ENCODE peak calls at places on chromosomes 5 and 9, in six cellular contexts. U is kidney epithelial cell, V is astrocyte of the cerebellum, R is NCI-H82, N is GM13977, B is NCI-H1105. H is an unnamed sample.

GRCh38 chr9:18478517-18479361 is 4.8 kb downstream of the ADAMTSL1 start:
- DNase-seq in R (no peak), N (no peak), B (no peak), U (no peak), V (no peak), H (no peak)

GRCh38 chr5:124738751-124739559 is 7.5 kb downstream of the ZNF608 start:
- DNase-seq in N (no peak), V (no peak), B (no peak), U (no peak), R (peak), H (no peak)

GRCh38 chr5:74186351-74187315 is 453.9 kb downstream of the ENC1 start:
- DNase-seq in V (peak), R (no peak), N (no peak), B (no peak), U (no peak), H (no peak)

GRCh38 chr9:121640076-121640475 is 11.4 kb upstream of the DAB2IP start:
- DNase-seq in N (peak), R (peak), U (no peak), V (no peak), B (no peak), H (no peak)

GRCh38 chr9:89779816-89780215 is 175.0 kb downstream of the GADD45G start:
- DNase-seq in R (no peak), U (no peak), B (no peak), V (no peak), N (no peak), H (no peak)

GRCh38 chr5:64292611-64293215 is 127.1 kb downstream of the RNF180 start:
- DNase-seq in U (peak), B (no peak), R (no peak), N (no peak), V (peak), H (no peak)

GRCh38 chr5:168663276-168664004 is 84.3 kb upstream of the PANK3 start:
- DNase-seq in N (no peak), R (no peak), V (no peak), B (no peak), U (no peak), H (no peak)

GRCh38 chr9:34576593-34576935 is 13.0 kb downstream of the CNTFR start:
- DNase-seq in U (no peak), R (peak), B (no peak), V (no peak), N (no peak), H (no peak)

GRCh38 chr9:13432914-13433313 is 153.4 kb upstream of the MPDZ start:
- DNase-seq in B (no peak), N (no peak), V (no peak), U (no peak), R (no peak), H (no peak)

GRCh38 chr5:73170522-73170921 is 2.5 kb upstream of the TMEM174 start:
- DNase-seq in B (no peak), V (no peak), R (peak), U (no peak), N (no peak), H (no peak)

GRCh38 chr9:134704499-134704898 is 62.9 kb downstream of the COL5A1 start:
- DNase-seq in R (no peak), N (no peak), V (peak), U (no peak), B (no peak), H (no peak)

GRCh38 chr5:39379683-39380082 is 15.4 kb upstream of the C9 start:
- DNase-seq in U (no peak), V (no peak), N (no peak), B (no peak), R (no peak), H (no peak)

GRCh38 chr5:77197840-77198554 is 12.5 kb upstream of the PDE8B start:
- DNase-seq in U (no peak), B (no peak), V (no peak), R (no peak), N (no peak), H (no peak)

GRCh38 chr5:93430673-93431192 is 150.3 kb downstream of the NR2F1-AS1 start:
- DNase-seq in V (no peak), N (no peak), B (no peak), R (no peak), U (no peak), H (no peak)

GRCh38 chr9:5489630-5490484 is 20.5 kb upstream of the PDCD1LG2 start:
- DNase-seq in R (no peak), V (no peak), U (no peak), N (no peak), B (no peak), H (no peak)

GRCh38 chr5:159174511-159175168 is 34.7 kb downstream of the RNF145 start:
- DNase-seq in U (no peak), V (no peak), N (no peak), R (no peak), B (no peak), H (no peak)

GRCh38 chr9:112124156-112124555 is 50.9 kb downstream of the SUSD1 start:
- DNase-seq in U (no peak), B (no peak), R (no peak), N (no peak), V (no peak), H (no peak)

GRCh38 chr5:95862636-95863382 is 40.3 kb upstream of the GLRX start:
- DNase-seq in N (no peak), V (no peak), R (no peak), B (no peak), U (no peak), H (no peak)

GRCh38 chr5:7857361-7857760 is 6.4 kb upstream of the CFAP90 start:
- DNase-seq in N (no peak), R (no peak), V (no peak), B (no peak), U (no peak), H (no peak)

GRCh38 chr9:20618361-20618799 is 3.9 kb downstream of the MLLT3 start:
- DNase-seq in R (peak), B (peak), U (no peak), N (no peak), V (no peak), H (peak)

H was measured in retinal pigment epithelial cell.